ENCODE peak calls at places on chromosomes 2 and 18, in nine cellular contexts. B, H, A, R, I, V, X, U and C are unnamed samples. For H3K4me1, the result is how much of the 10 kb centered on the place peaks cover.

GRCh38 chr2:19883486-19883885 is 18.3 kb downstream of the TTC32 start:
- DNase-seq in U (no peak), I (no peak), V (no peak), X (no peak), A (no peak), B (no peak), R (no peak), H (no peak), C (no peak)

GRCh38 chr2:6525371-6525770 is 340.3 kb downstream of the CMPK2 start:
- DNase-seq in U (no peak), I (no peak), H (no peak), A (no peak), R (no peak), X (no peak), B (peak), V (no peak), C (no peak)

GRCh38 chr2:23622966-23623665 is 238.1 kb downstream of the KLHL29 start:
- DNase-seq in I (no peak), R (peak), V (no peak), U (no peak), X (no peak), A (no peak), B (no peak), H (peak), C (no peak)

GRCh38 chr18:68925268-68925667 is 127.4 kb downstream of the CCDC102B start:
- DNase-seq in I (no peak), B (peak), R (peak), U (no peak), V (no peak), H (no peak), A (peak), X (peak), C (peak)

GRCh38 chr2:149720615-149721014 is 133.0 kb upstream of the MMADHC start:
- DNase-seq in R (no peak), I (no peak), V (no peak), H (no peak), X (no peak), B (no peak), A (no peak), U (no peak), C (no peak)

GRCh38 chr18:46630160-46630559 is 26.9 kb downstream of the LOXHD1 start:
- DNase-seq in R (no peak), B (no peak), V (no peak), H (no peak), X (peak), U (no peak), A (no peak), I (no peak), C (peak)

GRCh38 chr2:219687266-219687665 is 59.8 kb downstream of the SLC4A3 start:
- DNase-seq in I (no peak), B (no peak), V (no peak), U (no peak), X (peak), H (no peak), R (no peak), A (no peak), C (peak)

GRCh38 chr2:208062113-208062512 is 36.8 kb upstream of the PLEKHM3 start:
- DNase-seq in A (peak), U (no peak), X (peak), H (no peak), I (no peak), B (no peak), R (peak), V (no peak), C (peak)

GRCh38 chr2:109264595-109265328 is 135.8 kb downstream of the SH3RF3 start:
- DNase-seq in R (peak), V (no peak), I (no peak), X (no peak), U (peak), H (no peak), B (no peak), A (no peak), C (peak)

GRCh38 chr2:212672186-212672585 is 133.6 kb upstream of the ERBB4 start:
- DNase-seq in A (no peak), V (no peak), R (peak), U (no peak), B (no peak), I (no peak), X (no peak), H (no peak), C (no peak)

GRCh38 chr18:27400001-27400400 is 214.9 kb upstream of the CHST9 start:
- DNase-seq in R (no peak), U (no peak), H (no peak), I (no peak), A (no peak), V (no peak), B (no peak), X (no peak), C (peak)

GRCh38 chr2:69556008-69556407 is 87.5 kb downstream of the AAK1 start:
- DNase-seq in V (no peak), A (no peak), U (no peak), R (no peak), H (no peak), X (no peak), I (no peak), B (no peak), C (no peak)

GRCh38 chr18:6566338-6566911 is 151.7 kb upstream of the L3MBTL4 start:
- DNase-seq in U (no peak), R (no peak), A (no peak), X (peak), V (no peak), H (no peak), B (no peak), I (no peak), C (no peak)

GRCh38 chr2:191230174-191230573 is 15.0 kb upstream of the MYO1B start:
- DNase-seq in R (peak), B (no peak), I (no peak), A (no peak), X (peak), V (no peak), H (no peak), U (no peak), C (peak)

GRCh38 chr2:189142893-189143759 is 36.4 kb downstream of the COL5A2 start:
- DNase-seq in V (peak), U (no peak), I (no peak), X (peak), B (peak), R (peak), H (no peak), A (peak), C (peak)

GRCh38 chr2:239292956-239293355 is 107.9 kb downstream of the HDAC4 start:
- DNase-seq in H (no peak), R (no peak), B (no peak), X (no peak), V (no peak), U (peak), A (no peak), I (no peak), C (no peak)

GRCh38 chr2:239296020-239296932 is 104.5 kb downstream of the HDAC4 start:
- DNase-seq in R (no peak), I (no peak), X (no peak), V (peak), A (no peak), B (no peak), H (no peak), U (peak), C (no peak)

GRCh38 chr2:239295377-239296019 is 105.3 kb downstream of the HDAC4 start:
- DNase-seq in V (no peak), A (no peak), I (no peak), B (no peak), H (no peak), R (no peak), U (no peak), X (no peak), C (no peak)

GRCh38 chr2:239293450-239294430 is 107.1 kb downstream of the HDAC4 start:
- DNase-seq in H (peak), B (no peak), U (peak), R (no peak), I (no peak), X (no peak), A (no peak), V (no peak), C (no peak)

GRCh38 chr2:239294571-239295054 is 106.2 kb downstream of the HDAC4 start:
- DNase-seq in B (no peak), V (no peak), A (no peak), R (no peak), I (no peak), X (no peak), U (no peak), H (no peak), C (no peak)
- H3K4me1 ChIP-seq in B (under half), V (half or more), A (half or more), R (under half), I (under half), X (under half), U (under half), H (under half), C (under half)

DNA sequence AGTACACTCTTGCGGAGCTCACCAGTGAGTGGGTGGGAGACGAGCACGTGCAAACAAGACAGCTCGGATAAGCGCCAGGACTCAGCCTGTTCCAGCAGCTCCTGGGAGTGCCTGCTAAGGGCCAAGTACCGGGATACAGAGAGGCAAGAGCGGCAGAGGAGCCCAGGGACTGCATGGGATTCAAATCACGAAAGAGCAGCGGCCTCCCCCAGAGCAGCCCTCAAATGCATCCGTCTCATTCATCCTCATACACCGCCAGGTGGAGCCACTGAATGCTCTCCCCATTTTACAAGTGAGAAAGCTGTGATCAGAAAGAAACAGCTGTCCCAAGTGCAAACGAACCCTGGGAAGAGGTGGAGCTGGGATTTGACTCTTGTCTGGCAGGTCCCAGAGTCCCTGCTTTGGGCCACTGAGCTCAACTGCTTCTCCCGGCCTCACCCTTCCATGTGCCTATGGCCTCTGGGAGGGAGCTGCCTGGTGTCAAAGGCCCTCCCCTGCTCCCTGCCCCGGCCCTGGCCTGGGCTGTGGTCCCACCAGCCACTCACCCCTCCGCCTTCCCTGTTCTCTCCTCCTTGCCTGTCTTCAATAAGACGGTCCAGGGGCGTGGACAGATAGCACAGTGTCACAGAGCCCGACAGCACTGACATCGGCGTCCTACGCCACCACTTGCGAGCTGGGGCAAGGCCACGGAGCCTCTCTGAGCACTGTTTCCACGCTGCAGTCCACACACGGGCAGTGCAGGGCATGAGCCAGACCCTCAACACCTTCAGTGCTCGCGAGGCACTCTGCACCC is 72.8 kb upstream of the TAF1B start:
- DNase-seq in X (peak), I (peak), A (peak), H (no peak), R (peak), B (peak), U (peak), V (peak), C (peak)
- H3K4me1 ChIP-seq in X (under half), I (under half), A (under half), H (under half), R (under half), B (under half), U (under half), V (under half), C (under half)

DNA sequence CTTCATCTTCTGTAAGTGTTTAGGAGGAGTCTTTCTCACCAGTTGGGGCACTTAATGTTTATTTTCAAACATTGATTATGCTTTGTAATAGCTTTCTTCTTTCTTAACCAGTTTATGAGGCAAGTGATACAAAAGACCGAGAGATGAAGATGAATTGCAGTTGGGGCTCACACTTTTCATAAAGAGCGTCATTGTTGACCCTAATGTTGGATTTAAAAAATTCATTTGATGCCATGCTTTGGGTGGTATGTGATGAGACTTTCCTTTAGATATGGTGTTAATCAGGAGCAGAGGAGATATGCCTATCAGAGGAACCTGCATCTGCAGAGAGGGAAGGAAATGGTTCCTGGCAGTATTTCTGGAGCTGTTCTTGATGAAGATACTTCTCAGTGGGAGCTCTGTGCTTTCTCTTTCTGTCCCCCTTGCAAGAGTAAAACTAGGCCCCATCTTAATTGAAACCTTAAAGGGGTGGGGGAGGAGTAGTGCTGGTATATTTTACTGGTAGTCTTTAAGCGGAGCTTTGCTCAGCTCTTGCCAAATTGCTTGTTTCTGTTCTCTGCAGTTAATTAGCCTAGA is 2.3 kb downstream of the EML4 start:
- DNase-seq in V (no peak), R (peak), U (no peak), B (no peak), I (no peak), X (no peak), A (no peak), H (no peak), C (peak)
- H3K4me1 ChIP-seq in V (under half), R (under half), U (under half), B (under half), I (under half), X (under half), A (under half), H (under half), C (under half)

GRCh38 chr2:45896281-45896680 is 244.8 kb downstream of the PRKCE start:
- DNase-seq in B (no peak), V (no peak), I (no peak), R (peak), A (no peak), X (no peak), U (no peak), H (no peak), C (no peak)
- H3K4me1 ChIP-seq in B (under half), V (under half), I (under half), R (half or more), A (under half), X (under half), U (half or more), H (half or more), C (under half)

GRCh38 chr2:44271296-44271695 is 4.0 kb upstream of the SLC3A1 start:
- DNase-seq in A (no peak), B (no peak), I (no peak), U (no peak), V (no peak), X (no peak), H (no peak), R (no peak), C (no peak)
- H3K4me1 ChIP-seq in A (under half), B (under half), I (under half), U (under half), V (under half), X (under half), H (under half), R (under half), C (under half)

GRCh38 chr2:101753720-101754490 is 56.4 kb downstream of the MAP4K4 start:
- DNase-seq in V (no peak), I (no peak), A (no peak), B (no peak), X (no peak), R (no peak), U (no peak), H (no peak), C (no peak)

GRCh38 chr2:101759162-101759561 is 61.7 kb downstream of the MAP4K4 start:
- DNase-seq in V (no peak), H (no peak), X (peak), I (peak), B (no peak), R (peak), U (no peak), A (no peak), C (peak)

GRCh38 chr2:101754613-101755012 is 57.1 kb downstream of the MAP4K4 start:
- DNase-seq in X (peak), V (no peak), I (no peak), A (no peak), U (no peak), H (no peak), R (peak), B (no peak), C (no peak)

GRCh38 chr2:101758001-101758400 is 60.5 kb downstream of the MAP4K4 start:
- DNase-seq in B (no peak), A (no peak), H (no peak), R (peak), I (no peak), V (no peak), X (no peak), U (no peak), C (no peak)

DNA sequence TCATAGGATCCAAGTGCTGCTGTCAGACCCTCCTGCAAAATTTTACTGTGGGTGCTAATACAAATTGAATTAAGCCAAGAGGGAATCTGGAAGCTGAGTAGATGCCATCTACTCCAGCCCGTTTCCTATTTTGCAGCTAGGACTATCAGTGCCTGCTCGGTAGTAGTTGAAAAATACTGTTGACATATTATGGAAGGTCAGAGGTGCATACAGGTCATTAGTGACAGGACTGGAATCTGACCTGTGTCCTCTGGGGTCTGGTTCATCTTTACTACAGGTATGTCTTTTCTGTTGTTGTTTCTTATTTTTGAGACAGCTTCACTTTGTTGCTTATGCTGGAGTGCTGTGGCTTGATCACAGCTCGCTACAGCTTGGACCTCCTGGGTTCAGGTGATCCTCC is 58.8 kb downstream of the MAP4K4 start:
- DNase-seq in R (no peak), V (no peak), X (no peak), U (no peak), B (no peak), H (no peak), A (no peak), I (no peak), C (no peak)
- H3K4me1 ChIP-seq in R (under half), V (half or more), X (under half), U (under half), B (under half), H (half or more), A (under half), I (under half), C (half or more)

GRCh38 chr2:54540194-54540593 is 84.1 kb downstream of the SPTBN1 start:
- DNase-seq in B (no peak), I (no peak), U (no peak), R (no peak), H (no peak), X (no peak), A (no peak), V (no peak), C (no peak)
- H3K4me1 ChIP-seq in B (under half), I (under half), U (under half), R (under half), H (under half), X (under half), A (under half), V (under half), C (under half)

DNA sequence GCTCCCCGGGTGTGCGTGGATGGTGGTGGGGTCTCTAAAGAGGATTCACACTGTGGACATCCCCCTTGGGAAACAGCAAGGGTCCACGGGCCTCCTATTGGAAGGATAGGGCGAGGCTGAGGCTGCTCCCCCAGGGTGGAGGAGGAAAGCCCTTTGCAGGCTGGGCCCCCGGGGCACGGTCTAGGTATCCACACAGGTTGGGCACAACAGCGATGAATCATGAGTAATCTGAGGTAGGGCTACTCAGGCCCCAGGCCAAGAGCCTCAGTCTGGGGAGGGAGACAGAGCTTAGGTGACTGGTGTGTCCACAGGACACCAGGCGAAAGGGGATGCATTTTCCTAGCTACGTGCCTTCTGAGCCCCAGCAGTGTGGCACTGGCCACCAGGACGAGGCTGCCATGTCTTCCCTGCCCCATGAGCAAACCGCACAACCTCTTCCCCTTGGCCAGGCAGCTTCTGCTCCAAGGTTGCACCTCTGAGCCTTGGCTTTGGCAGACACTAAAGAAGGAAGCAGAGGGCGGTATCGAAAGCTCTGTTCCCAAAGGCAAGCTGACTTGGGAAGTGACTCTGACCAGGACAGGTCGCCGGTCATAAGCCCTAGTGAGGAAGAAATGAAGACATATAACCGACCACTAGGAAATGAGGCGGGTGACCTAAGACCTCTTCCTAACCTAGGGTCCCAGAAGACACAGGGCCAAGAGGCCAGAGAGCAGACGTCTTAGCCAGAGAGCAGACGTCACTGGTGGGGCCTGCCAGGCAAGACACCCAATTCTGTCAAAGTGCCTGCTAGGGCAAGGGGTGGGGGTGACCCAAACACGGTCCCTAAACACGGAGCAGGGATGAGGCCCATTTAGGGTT is 14.6 kb upstream of the SEMA4C start:
- DNase-seq in R (no peak), U (no peak), V (no peak), B (no peak), A (no peak), X (peak), H (no peak), I (no peak), C (no peak)
- H3K4me1 ChIP-seq in R (under half), U (under half), V (under half), B (under half), A (under half), X (under half), H (under half), I (under half), C (under half)

GRCh38 chr2:118250463-118250862 is 162.2 kb downstream of the INSIG2 start:
- DNase-seq in H (no peak), A (no peak), V (no peak), U (no peak), B (no peak), I (no peak), X (peak), R (no peak), C (no peak)

GRCh38 chr2:118249970-118250369 is 161.7 kb downstream of the INSIG2 start:
- DNase-seq in A (no peak), X (peak), I (no peak), R (no peak), V (no peak), H (no peak), B (no peak), U (no peak), C (no peak)

GRCh38 chr2:118244686-118245085 is 156.4 kb downstream of the INSIG2 start:
- DNase-seq in U (no peak), R (no peak), A (no peak), B (no peak), V (no peak), I (no peak), H (no peak), X (no peak), C (no peak)

GRCh38 chr2:118249531-118249930 is 161.3 kb downstream of the INSIG2 start:
- DNase-seq in V (no peak), I (no peak), X (peak), U (no peak), A (no peak), H (no peak), R (no peak), B (no peak), C (no peak)

GRCh38 chr2:118246726-118247125 is 158.5 kb downstream of the INSIG2 start:
- DNase-seq in I (no peak), R (no peak), V (no peak), H (no peak), U (no peak), A (no peak), B (no peak), X (peak), C (no peak)
- H3K4me1 ChIP-seq in I (under half), R (under half), V (under half), H (under half), U (under half), A (under half), B (under half), X (under half), C (under half)

GRCh38 chr2:85265304-85265703 is 62.5 kb downstream of the TGOLN2 start:
- DNase-seq in V (no peak), R (no peak), I (no peak), H (no peak), U (no peak), X (no peak), A (no peak), B (no peak), C (no peak)
- H3K4me1 ChIP-seq in V (under half), R (under half), I (under half), H (under half), U (under half), X (under half), A (under half), B (under half), C (under half)